ENCODE peak calls at places on chromosome 13, in ten cellular contexts. One of them, this sample, is unnamed.

GRCh38 chr13:61144301-61144700 is 271.3 kb downstream of the PCDH20 start:
- DNase-seq in left lobe of liver: no peak
- DNase-seq in activated CD4-positive, CD25-positive, alpha-beta regulatory T cell: no peak
- DNase-seq in cardiac fibroblast: no peak
- DNase-seq in NCI-H2171 treated with DMSO at 0.1 percent for 48 hours: no peak
- DNase-seq in heart left ventricle: no peak
- DNase-seq in PC-3: no peak
- DNase-seq in central memory CD8-positive, alpha-beta T cell: no peak
- DNase-seq in NCI-H345: no peak
- DNase-seq in left cardiac atrium: no peak
- DNase-seq in this sample: no peak

GRCh38 chr13:100528353-100528752 is 60.2 kb downstream of the GGACT start:
- DNase-seq in left lobe of liver: peak
- DNase-seq in activated CD4-positive, CD25-positive, alpha-beta regulatory T cell: no peak
- DNase-seq in cardiac fibroblast: no peak
- DNase-seq in NCI-H2171 treated with DMSO at 0.1 percent for 48 hours: no peak
- DNase-seq in heart left ventricle: no peak
- DNase-seq in PC-3: no peak
- DNase-seq in central memory CD8-positive, alpha-beta T cell: no peak
- DNase-seq in NCI-H345: no peak
- DNase-seq in left cardiac atrium: no peak
- DNase-seq in this sample: no peak

GRCh38 chr13:27482996-27483395 is 32.6 kb upstream of the MTIF3 start:
- DNase-seq in left lobe of liver: no peak
- DNase-seq in activated CD4-positive, CD25-positive, alpha-beta regulatory T cell: no peak
- DNase-seq in cardiac fibroblast: no peak
- DNase-seq in NCI-H2171 treated with DMSO at 0.1 percent for 48 hours: no peak
- DNase-seq in heart left ventricle: peak
- DNase-seq in PC-3: no peak
- DNase-seq in central memory CD8-positive, alpha-beta T cell: no peak
- DNase-seq in NCI-H345: no peak
- DNase-seq in left cardiac atrium: no peak
- DNase-seq in this sample: no peak

GRCh38 chr13:80132741-80133601 is 208.0 kb downstream of the SPRY2 start:
- DNase-seq in left lobe of liver: peak
- DNase-seq in activated CD4-positive, CD25-positive, alpha-beta regulatory T cell: no peak
- DNase-seq in cardiac fibroblast: peak
- DNase-seq in NCI-H2171 treated with DMSO at 0.1 percent for 48 hours: no peak
- DNase-seq in heart left ventricle: peak
- DNase-seq in PC-3: peak
- DNase-seq in central memory CD8-positive, alpha-beta T cell: no peak
- DNase-seq in NCI-H345: no peak
- DNase-seq in left cardiac atrium: peak
- DNase-seq in this sample: peak

GRCh38 chr13:39942177-39942900 is 286.9 kb downstream of the COG6 start:
- DNase-seq in left lobe of liver: no peak
- DNase-seq in activated CD4-positive, CD25-positive, alpha-beta regulatory T cell: no peak
- DNase-seq in cardiac fibroblast: no peak
- DNase-seq in NCI-H2171 treated with DMSO at 0.1 percent for 48 hours: no peak
- DNase-seq in heart left ventricle: no peak
- DNase-seq in PC-3: no peak
- DNase-seq in central memory CD8-positive, alpha-beta T cell: no peak
- DNase-seq in NCI-H345: no peak
- DNase-seq in left cardiac atrium: no peak
- DNase-seq in this sample: no peak

GRCh38 chr13:24050796-24051715 is 109.5 kb upstream of the SPATA13 start:
- DNase-seq in left lobe of liver: no peak
- DNase-seq in activated CD4-positive, CD25-positive, alpha-beta regulatory T cell: no peak
- DNase-seq in cardiac fibroblast: no peak
- DNase-seq in NCI-H2171 treated with DMSO at 0.1 percent for 48 hours: no peak
- DNase-seq in heart left ventricle: no peak
- DNase-seq in PC-3: peak
- DNase-seq in central memory CD8-positive, alpha-beta T cell: no peak
- DNase-seq in NCI-H345: peak
- DNase-seq in left cardiac atrium: no peak
- DNase-seq in this sample: no peak

GRCh38 chr13:51284339-51284738 is 55.2 kb upstream of the SERPINE3 start:
- DNase-seq in left lobe of liver: no peak
- DNase-seq in activated CD4-positive, CD25-positive, alpha-beta regulatory T cell: no peak
- DNase-seq in cardiac fibroblast: no peak
- DNase-seq in NCI-H2171 treated with DMSO at 0.1 percent for 48 hours: no peak
- DNase-seq in heart left ventricle: no peak
- DNase-seq in PC-3: no peak
- DNase-seq in central memory CD8-positive, alpha-beta T cell: no peak
- DNase-seq in NCI-H345: no peak
- DNase-seq in left cardiac atrium: no peak
- DNase-seq in this sample: no peak

GRCh38 chr13:95154441-95154886 is 146.8 kb downstream of the ABCC4 start:
- DNase-seq in left lobe of liver: no peak
- DNase-seq in activated CD4-positive, CD25-positive, alpha-beta regulatory T cell: no peak
- DNase-seq in cardiac fibroblast: peak
- DNase-seq in NCI-H2171 treated with DMSO at 0.1 percent for 48 hours: no peak
- DNase-seq in heart left ventricle: no peak
- DNase-seq in PC-3: peak
- DNase-seq in central memory CD8-positive, alpha-beta T cell: no peak
- DNase-seq in NCI-H345: peak
- DNase-seq in left cardiac atrium: no peak
- DNase-seq in this sample: peak

GRCh38 chr13:40391788-40392187 is 274.7 kb downstream of the FOXO1 start:
- DNase-seq in left lobe of liver: no peak
- DNase-seq in activated CD4-positive, CD25-positive, alpha-beta regulatory T cell: no peak
- DNase-seq in cardiac fibroblast: no peak
- DNase-seq in NCI-H2171 treated with DMSO at 0.1 percent for 48 hours: no peak
- DNase-seq in heart left ventricle: no peak
- DNase-seq in PC-3: no peak
- DNase-seq in central memory CD8-positive, alpha-beta T cell: no peak
- DNase-seq in NCI-H345: no peak
- DNase-seq in left cardiac atrium: no peak
- DNase-seq in this sample: no peak

This sample was measured in NCI-H748 treated with DMSO at 0.1 percent for 48 hours.